ENCODE peak calls at places on chromosome 1, in nine cellular contexts. One of them, this sample, is unnamed.

GRCh38 chr1:111754964-111755320 is 759 bp upstream of the DDX20 start:
- DNase-seq in astrocyte: no peak
- DNase-seq in fibroblast of lung: peak
- DNase-seq in neural progenitor cell: peak
- DNase-seq in H1: no peak
- DNase-seq in hepatocyte: peak
- DNase-seq in GM12878: no peak
- DNase-seq in PC-3: peak
- DNase-seq in GM23338: peak
- DNase-seq in this sample: no peak

GRCh38 chr1:156601122-156601830 is at the start of gene GPATCH4:
- DNase-seq in astrocyte: peak
- DNase-seq in fibroblast of lung: peak
- DNase-seq in neural progenitor cell: peak
- DNase-seq in H1: no peak
- DNase-seq in hepatocyte: peak
- DNase-seq in GM12878: no peak
- DNase-seq in PC-3: peak
- DNase-seq in GM23338: peak
- DNase-seq in this sample: peak

GRCh38 chr1:198157847-198158765 is 1.3 kb downstream of the NEK7 start:
- DNase-seq in astrocyte: peak
- DNase-seq in fibroblast of lung: peak
- DNase-seq in neural progenitor cell: peak
- DNase-seq in H1: no peak
- DNase-seq in hepatocyte: peak
- DNase-seq in GM12878: no peak
- DNase-seq in PC-3: peak
- DNase-seq in GM23338: peak
- DNase-seq in this sample: peak

GRCh38 chr1:110187139-110187890 is 22.8 kb upstream of the KCNC4 start:
- DNase-seq in astrocyte: no peak
- DNase-seq in fibroblast of lung: peak
- DNase-seq in neural progenitor cell: no peak
- DNase-seq in H1: no peak
- DNase-seq in hepatocyte: no peak
- DNase-seq in GM12878: no peak
- DNase-seq in PC-3: peak
- DNase-seq in GM23338: no peak
- DNase-seq in this sample: peak

GRCh38 chr1:209433649-209434031 is 149.9 kb upstream of the CAMK1G start:
- DNase-seq in astrocyte: peak
- DNase-seq in fibroblast of lung: peak
- DNase-seq in neural progenitor cell: no peak
- DNase-seq in H1: no peak
- DNase-seq in hepatocyte: no peak
- DNase-seq in GM12878: no peak
- DNase-seq in PC-3: peak
- DNase-seq in GM23338: no peak
- DNase-seq in this sample: peak

GRCh38 chr1:86472165-86472564 is 3.4 kb downstream of the CLCA1 start:
- DNase-seq in astrocyte: no peak
- DNase-seq in fibroblast of lung: no peak
- DNase-seq in neural progenitor cell: no peak
- DNase-seq in H1: no peak
- DNase-seq in hepatocyte: no peak
- DNase-seq in GM12878: no peak
- DNase-seq in PC-3: no peak
- DNase-seq in GM23338: peak
- DNase-seq in this sample: no peak

GRCh38 chr1:110347182-110347893 is 8.2 kb downstream of the RBM15 start:
- DNase-seq in astrocyte: no peak
- DNase-seq in fibroblast of lung: no peak
- DNase-seq in neural progenitor cell: no peak
- DNase-seq in H1: no peak
- DNase-seq in hepatocyte: no peak
- DNase-seq in GM12878: no peak
- DNase-seq in PC-3: no peak
- DNase-seq in GM23338: peak
- DNase-seq in this sample: no peak

GRCh38 chr1:68331117-68331865 is 99.0 kb upstream of the WLS start:
- DNase-seq in astrocyte: peak
- DNase-seq in fibroblast of lung: peak
- DNase-seq in neural progenitor cell: no peak
- DNase-seq in H1: no peak
- DNase-seq in hepatocyte: no peak
- DNase-seq in GM12878: no peak
- DNase-seq in PC-3: peak
- DNase-seq in GM23338: no peak
- DNase-seq in this sample: peak

GRCh38 chr1:67674260-67675011 is 10.6 kb upstream of the GADD45A start:
- DNase-seq in astrocyte: peak
- DNase-seq in fibroblast of lung: peak
- DNase-seq in neural progenitor cell: peak
- DNase-seq in H1: no peak
- DNase-seq in hepatocyte: peak
- DNase-seq in GM12878: no peak
- DNase-seq in PC-3: no peak
- DNase-seq in GM23338: peak
- DNase-seq in this sample: no peak

GRCh38 chr1:94858276-94858675 is 38.1 kb downstream of the SLC44A3 start:
- DNase-seq in astrocyte: peak
- DNase-seq in fibroblast of lung: peak
- DNase-seq in neural progenitor cell: no peak
- DNase-seq in H1: no peak
- DNase-seq in hepatocyte: no peak
- DNase-seq in GM12878: no peak
- DNase-seq in PC-3: peak
- DNase-seq in GM23338: no peak
- DNase-seq in this sample: peak

GRCh38 chr1:14597343-14598006 is 1.0 kb upstream of the KAZN start:
- DNase-seq in astrocyte: peak
- DNase-seq in fibroblast of lung: peak
- DNase-seq in neural progenitor cell: peak
- DNase-seq in H1: no peak
- DNase-seq in hepatocyte: peak
- DNase-seq in GM12878: no peak
- DNase-seq in PC-3: no peak
- DNase-seq in GM23338: peak
- DNase-seq in this sample: no peak
- TF ChIP-seq EZH2 in astrocyte: no peak
- TF ChIP-seq EZH2 in fibroblast of lung: no peak
- TF ChIP-seq EZH2 in neural progenitor cell: no peak
- TF ChIP-seq EZH2 in H1: no peak
- TF ChIP-seq EZH2 in hepatocyte: no peak
- TF ChIP-seq EZH2 in GM12878: no peak
- TF ChIP-seq EZH2 in PC-3: no peak
- TF ChIP-seq EZH2 in GM23338: no peak
- TF ChIP-seq EZH2 in this sample: no peak

GRCh38 chr1:18630511-18631495 is at the start of gene PAX7:
- DNase-seq in astrocyte: no peak
- DNase-seq in fibroblast of lung: no peak
- DNase-seq in neural progenitor cell: peak
- DNase-seq in H1: peak
- DNase-seq in hepatocyte: no peak
- DNase-seq in GM12878: no peak
- DNase-seq in PC-3: no peak
- DNase-seq in GM23338: peak
- DNase-seq in this sample: no peak
- TF ChIP-seq EZH2 in astrocyte: peak
- TF ChIP-seq EZH2 in fibroblast of lung: peak
- TF ChIP-seq EZH2 in neural progenitor cell: no peak
- TF ChIP-seq EZH2 in H1: peak
- TF ChIP-seq EZH2 in hepatocyte: peak
- TF ChIP-seq EZH2 in GM12878: no peak
- TF ChIP-seq EZH2 in PC-3: no peak
- TF ChIP-seq EZH2 in GM23338: peak
- TF ChIP-seq EZH2 in this sample: peak

DNA sequence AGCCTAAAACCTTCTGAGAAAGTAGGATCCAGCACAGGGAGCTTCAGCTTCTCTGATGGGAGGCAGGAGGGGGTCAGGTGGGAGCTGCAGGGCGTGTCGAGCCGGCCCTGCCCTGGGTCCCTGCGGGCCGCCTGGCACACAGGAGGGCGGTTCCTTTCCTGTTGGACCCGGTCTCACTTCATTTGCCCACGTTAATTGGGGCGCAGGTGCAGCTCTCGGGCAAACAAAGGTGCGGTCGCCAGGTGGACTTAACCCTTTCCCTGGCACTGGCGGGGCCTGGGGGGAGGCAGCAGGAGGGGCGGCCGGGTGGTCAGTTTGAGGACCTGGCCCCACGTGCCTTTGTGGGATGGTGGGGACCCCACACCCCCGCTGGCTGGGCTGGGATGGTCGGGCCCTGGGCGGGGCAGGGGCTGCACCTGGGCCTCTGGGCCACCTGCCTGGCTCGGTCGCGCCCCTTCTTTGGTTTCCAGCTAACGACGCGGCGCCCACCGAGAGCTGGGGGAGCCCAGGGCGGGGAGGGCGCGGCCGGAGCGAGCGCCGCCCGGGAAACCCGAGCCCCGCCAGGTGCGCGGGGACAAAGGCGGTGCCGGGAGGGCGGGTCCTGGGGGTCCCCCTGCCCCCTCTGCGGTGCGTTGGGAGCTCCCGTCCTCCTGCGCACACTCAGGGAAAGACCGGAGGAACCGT is 20.8 kb upstream of the C1orf159 start:
- DNase-seq in astrocyte: no peak
- DNase-seq in fibroblast of lung: no peak
- DNase-seq in neural progenitor cell: peak
- DNase-seq in H1: no peak
- DNase-seq in hepatocyte: peak
- DNase-seq in GM12878: no peak
- DNase-seq in PC-3: peak
- DNase-seq in GM23338: peak
- DNase-seq in this sample: no peak
- TF ChIP-seq EZH2 in astrocyte: no peak
- TF ChIP-seq EZH2 in fibroblast of lung: no peak
- TF ChIP-seq EZH2 in neural progenitor cell: no peak
- TF ChIP-seq EZH2 in H1: no peak
- TF ChIP-seq EZH2 in hepatocyte: no peak
- TF ChIP-seq EZH2 in GM12878: no peak
- TF ChIP-seq EZH2 in PC-3: no peak
- TF ChIP-seq EZH2 in GM23338: no peak
- TF ChIP-seq EZH2 in this sample: no peak

GRCh38 chr1:10866314-10867091 is 70.1 kb upstream of the CASZ1 start:
- DNase-seq in astrocyte: peak
- DNase-seq in fibroblast of lung: peak
- DNase-seq in neural progenitor cell: peak
- DNase-seq in H1: no peak
- DNase-seq in hepatocyte: peak
- DNase-seq in GM12878: no peak
- DNase-seq in PC-3: peak
- DNase-seq in GM23338: peak
- DNase-seq in this sample: no peak

GRCh38 chr1:10863916-10864315 is 67.5 kb upstream of the CASZ1 start:
- DNase-seq in astrocyte: no peak
- DNase-seq in fibroblast of lung: no peak
- DNase-seq in neural progenitor cell: no peak
- DNase-seq in H1: no peak
- DNase-seq in hepatocyte: no peak
- DNase-seq in GM12878: no peak
- DNase-seq in PC-3: no peak
- DNase-seq in GM23338: no peak
- DNase-seq in this sample: no peak

GRCh38 chr1:10862743-10863335 is 66.4 kb upstream of the CASZ1 start:
- DNase-seq in astrocyte: no peak
- DNase-seq in fibroblast of lung: no peak
- DNase-seq in neural progenitor cell: no peak
- DNase-seq in H1: no peak
- DNase-seq in hepatocyte: no peak
- DNase-seq in GM12878: no peak
- DNase-seq in PC-3: no peak
- DNase-seq in GM23338: no peak
- DNase-seq in this sample: no peak

GRCh38 chr1:10865518-10866313 is 69.3 kb upstream of the CASZ1 start:
- DNase-seq in astrocyte: no peak
- DNase-seq in fibroblast of lung: no peak
- DNase-seq in neural progenitor cell: no peak
- DNase-seq in H1: no peak
- DNase-seq in hepatocyte: no peak
- DNase-seq in GM12878: no peak
- DNase-seq in PC-3: no peak
- DNase-seq in GM23338: peak
- DNase-seq in this sample: no peak

DNA sequence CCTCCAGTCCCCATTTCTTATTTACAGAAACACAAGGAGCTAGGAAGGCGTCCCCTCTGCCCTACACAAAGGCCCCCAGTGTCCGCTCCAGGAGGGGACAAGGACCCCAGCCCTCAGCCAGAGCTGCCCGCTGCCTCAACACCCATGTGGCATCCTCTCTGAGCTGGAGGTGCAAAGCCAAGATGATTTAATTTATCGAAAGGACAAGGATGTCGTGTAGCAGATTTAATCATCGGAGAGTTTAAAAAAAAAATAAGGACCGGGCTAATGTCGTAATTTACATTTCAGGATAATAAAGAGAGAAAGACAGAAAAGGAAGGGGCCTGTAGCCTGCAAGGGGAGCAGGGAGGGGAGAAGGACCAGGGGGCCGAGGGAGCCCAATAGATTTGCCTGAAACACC is 68.3 kb upstream of the CASZ1 start:
- DNase-seq in astrocyte: no peak
- DNase-seq in fibroblast of lung: no peak
- DNase-seq in neural progenitor cell: no peak
- DNase-seq in H1: no peak
- DNase-seq in hepatocyte: no peak
- DNase-seq in GM12878: no peak
- DNase-seq in PC-3: no peak
- DNase-seq in GM23338: no peak
- DNase-seq in this sample: no peak
- TF ChIP-seq EZH2 in astrocyte: no peak
- TF ChIP-seq EZH2 in fibroblast of lung: no peak
- TF ChIP-seq EZH2 in neural progenitor cell: no peak
- TF ChIP-seq EZH2 in H1: no peak
- TF ChIP-seq EZH2 in hepatocyte: no peak
- TF ChIP-seq EZH2 in GM12878: no peak
- TF ChIP-seq EZH2 in PC-3: no peak
- TF ChIP-seq EZH2 in GM23338: no peak
- TF ChIP-seq EZH2 in this sample: no peak

This sample was measured in mammary epithelial cell.